ENCODE peak calls at places on chromosomes 11 and 22, in four cellular contexts. M, T, A and J are unnamed samples.

GRCh38 chr11:59545179-59546020 is 34.1 kb downstream of the OR4D9 start:
- DNase-seq in M (peak; percentile 91), A (peak; percentile 91), T (no peak), J (no peak)

GRCh38 chr11:67344264-67344663 is 9.1 kb downstream of the POLD4 start:
- DNase-seq in T (no peak), M (no peak), A (no peak), J (no peak)

GRCh38 chr11:128036556-128037093 is 550.7 kb downstream of the ETS1 start:
- DNase-seq in A (no peak), M (no peak), T (no peak), J (no peak)

GRCh38 chr11:118618115-118618990 is 10.9 kb downstream of the PHLDB1 start:
- DNase-seq in M (no peak), T (no peak), A (no peak), J (no peak)

GRCh38 chr11:106988151-106988806 is 30.0 kb downstream of the GUCY1A2 start:
- DNase-seq in T (no peak), M (no peak), A (no peak), J (no peak)

GRCh38 chr11:46382644-46383403 is 1.4 kb downstream of the MDK start:
- DNase-seq in T (peak; percentile 83), M (no peak), A (peak; percentile 68), J (peak; percentile 72)

GRCh38 chr11:65558002-65558784 is at the start of gene LTBP3:
- DNase-seq in T (peak; percentile 90), A (peak; percentile 88), M (no peak), J (peak; percentile 93)

GRCh38 chr11:1082728-1083620 is 8.3 kb downstream of the MUC2 start:
- DNase-seq in A (no peak), M (no peak), T (no peak), J (no peak)

GRCh38 chr22:16609548-16610261 is 17.1 kb upstream of the CCT8L2 start:
- DNase-seq in M (no peak), A (peak; percentile 35), T (no peak), J (no peak)

GRCh38 chr11:128397362-128397761 is 190.0 kb downstream of the ETS1 start:
- DNase-seq in T (no peak), A (no peak), M (no peak), J (no peak)

GRCh38 chr11:71428861-71429435 is 19.2 kb downstream of the DHCR7 start:
- DNase-seq in M (no peak), A (no peak), T (no peak), J (no peak)

GRCh38 chr22:39525658-39525975 is 5.3 kb downstream of the ATF4 start:
- DNase-seq in T (no peak), A (no peak), M (no peak), J (no peak)
- TF ChIP-seq JUND in T (no peak), A (no peak), M (no peak), J (no peak)

GRCh38 chr11:7544021-7544420 is 30.2 kb downstream of the PPFIBP2 start:
- DNase-seq in M (no peak), A (no peak), T (no peak), J (no peak)
- TF ChIP-seq JUND in M (no peak), A (no peak), T (no peak), J (no peak)

GRCh38 chr11:126114486-126115252 is 52.0 kb upstream of the CDON start:
- DNase-seq in M (no peak), T (peak; percentile 47), A (no peak), J (no peak)

GRCh38 chr11:126113012-126113411 is 50.3 kb upstream of the CDON start:
- DNase-seq in T (no peak), M (no peak), A (no peak), J (no peak)

GRCh38 chr11:126113515-126113957 is 50.9 kb upstream of the CDON start:
- DNase-seq in A (no peak), M (peak; percentile 44), T (peak; percentile 61), J (peak; percentile 50)

GRCh38 chr11:126115253-126115540 is 52.5 kb upstream of the CDON start:
- DNase-seq in T (peak; percentile 84), A (no peak), M (no peak), J (peak; percentile 34)

DNA sequence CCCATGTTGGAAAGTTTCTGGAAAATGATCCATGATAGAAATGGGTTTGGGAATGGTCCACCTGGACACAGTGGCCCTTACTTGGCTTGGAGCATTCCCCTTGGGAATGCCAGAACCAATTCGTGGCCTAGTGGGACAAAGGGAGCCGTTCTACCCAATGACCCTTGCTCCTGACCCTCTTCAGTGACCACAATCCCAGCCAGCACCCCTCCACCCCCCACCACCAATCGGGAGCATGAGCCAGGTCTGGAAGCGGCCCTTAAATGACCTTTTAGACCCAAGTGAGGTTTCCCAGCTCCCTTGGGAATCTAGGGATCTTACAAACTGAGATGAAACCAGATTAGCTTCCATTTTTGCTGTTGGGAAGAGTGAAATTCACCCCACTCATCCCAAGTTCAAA is 51.3 kb upstream of the CDON start:
- DNase-seq in A (no peak), T (no peak), M (no peak), J (no peak)
- TF ChIP-seq JUND in A (no peak), T (no peak), M (no peak), J (no peak)

GRCh38 chr22:45903355-45904149 is 73.4 kb downstream of the WNT7B start:
- DNase-seq in M (no peak), T (no peak), A (no peak), J (no peak)
- TF ChIP-seq JUND in M (no peak), T (no peak), A (no peak), J (no peak)

GRCh38 chr11:3156661-3157311 is 8.3 kb downstream of the OSBPL5 start:
- DNase-seq in M (no peak), A (no peak), T (no peak), J (no peak)
- TF ChIP-seq JUND in M (no peak), A (no peak), T (no peak), J (no peak)

DNA sequence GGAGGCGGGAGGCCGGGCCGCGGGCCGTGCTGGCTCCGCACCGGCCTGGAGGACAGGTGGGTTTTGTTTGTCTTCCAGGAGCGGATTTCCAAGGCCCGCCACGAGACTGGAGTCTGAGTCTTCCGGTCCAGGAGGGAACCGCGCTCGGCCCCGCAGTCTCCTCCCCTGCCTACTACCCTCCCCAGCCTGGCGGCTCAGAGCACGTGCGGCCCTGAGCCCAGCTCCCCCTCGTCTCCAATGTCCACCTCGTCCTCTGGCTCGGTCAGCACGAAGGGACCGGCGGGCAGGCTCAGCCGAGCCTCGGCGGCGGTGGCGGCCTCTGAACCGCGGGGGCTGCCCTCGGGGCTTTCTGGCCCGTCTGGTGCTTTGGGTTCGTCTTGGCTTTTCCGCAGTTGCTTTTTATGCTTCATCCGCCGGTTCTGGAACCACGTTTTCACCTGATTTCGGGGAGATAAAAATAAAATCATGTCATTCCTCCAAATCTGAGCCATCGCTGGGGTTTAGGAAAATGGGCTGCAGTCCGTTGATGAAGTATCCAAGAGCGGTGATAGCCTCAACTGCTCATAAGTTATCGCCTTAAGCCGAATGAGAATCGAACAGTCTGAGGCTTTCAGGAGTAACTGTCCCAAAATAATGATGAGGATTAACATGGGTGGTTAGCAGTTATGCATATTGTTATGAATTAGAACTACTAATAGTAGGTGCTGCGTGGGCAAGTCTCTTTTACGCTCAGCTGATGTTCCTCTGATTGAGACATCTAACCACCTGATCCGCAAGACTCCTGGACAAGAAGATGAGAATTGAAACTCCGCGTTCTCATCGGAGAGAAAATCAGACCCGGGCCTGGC is 4.0 kb downstream of the BSX start:
- DNase-seq in T (peak; percentile 56), A (no peak), M (no peak), J (no peak)
- TF ChIP-seq JUND in T (no peak), A (no peak), M (no peak), J (no peak)

GRCh38 chr11:70244698-70245097 is 25.8 kb upstream of the PPFIA1 start:
- DNase-seq in T (no peak), M (no peak), A (no peak), J (no peak)

GRCh38 chr11:70246196-70246595 is 24.3 kb upstream of the PPFIA1 start:
- DNase-seq in T (no peak), M (no peak), A (no peak), J (no peak)

GRCh38 chr11:70242885-70243284 is 27.6 kb upstream of the PPFIA1 start:
- DNase-seq in T (no peak), M (no peak), A (no peak), J (no peak)

GRCh38 chr11:70241709-70242108 is 28.8 kb upstream of the PPFIA1 start:
- DNase-seq in M (no peak), T (no peak), A (no peak), J (no peak)

DNA sequence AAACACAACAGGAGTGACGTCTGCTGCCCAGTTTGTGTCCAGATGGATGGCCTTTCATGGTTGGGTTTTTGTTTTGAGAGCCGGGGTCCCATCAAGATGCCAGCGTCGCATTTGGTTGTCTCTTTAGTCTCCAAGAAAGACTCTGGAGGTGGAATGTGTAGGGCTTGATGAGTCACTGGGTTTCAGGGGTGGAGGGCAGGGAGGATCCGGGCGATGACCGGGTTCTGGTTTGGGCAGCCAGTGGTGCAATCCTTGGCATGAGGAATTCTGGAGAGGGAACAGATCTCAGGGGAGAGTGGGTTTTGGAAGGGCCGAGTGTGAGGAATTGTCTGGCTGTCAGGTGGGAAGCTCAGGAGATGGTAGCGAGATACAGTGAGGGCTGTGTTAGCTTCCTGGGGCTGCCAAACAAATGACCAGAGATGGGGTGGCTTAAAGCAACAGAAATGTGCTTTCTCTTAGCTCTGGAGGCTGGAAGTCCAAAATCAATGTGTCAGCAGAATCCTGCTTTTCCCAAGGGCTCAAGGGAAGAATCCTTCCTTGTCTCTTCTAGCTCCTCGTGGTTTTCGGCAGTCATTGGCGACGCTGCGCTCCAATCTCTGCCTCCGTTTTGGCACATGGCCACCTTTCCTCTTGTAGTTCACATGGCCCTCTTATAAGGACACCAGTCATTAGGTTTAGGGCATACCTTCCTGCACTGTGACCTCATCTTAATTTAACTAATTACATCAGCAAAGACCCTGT is 26.4 kb upstream of the PPFIA1 start:
- DNase-seq in A (no peak), M (no peak), T (no peak), J (no peak)
- TF ChIP-seq JUND in A (no peak), M (no peak), T (no peak), J (no peak)

DNA sequence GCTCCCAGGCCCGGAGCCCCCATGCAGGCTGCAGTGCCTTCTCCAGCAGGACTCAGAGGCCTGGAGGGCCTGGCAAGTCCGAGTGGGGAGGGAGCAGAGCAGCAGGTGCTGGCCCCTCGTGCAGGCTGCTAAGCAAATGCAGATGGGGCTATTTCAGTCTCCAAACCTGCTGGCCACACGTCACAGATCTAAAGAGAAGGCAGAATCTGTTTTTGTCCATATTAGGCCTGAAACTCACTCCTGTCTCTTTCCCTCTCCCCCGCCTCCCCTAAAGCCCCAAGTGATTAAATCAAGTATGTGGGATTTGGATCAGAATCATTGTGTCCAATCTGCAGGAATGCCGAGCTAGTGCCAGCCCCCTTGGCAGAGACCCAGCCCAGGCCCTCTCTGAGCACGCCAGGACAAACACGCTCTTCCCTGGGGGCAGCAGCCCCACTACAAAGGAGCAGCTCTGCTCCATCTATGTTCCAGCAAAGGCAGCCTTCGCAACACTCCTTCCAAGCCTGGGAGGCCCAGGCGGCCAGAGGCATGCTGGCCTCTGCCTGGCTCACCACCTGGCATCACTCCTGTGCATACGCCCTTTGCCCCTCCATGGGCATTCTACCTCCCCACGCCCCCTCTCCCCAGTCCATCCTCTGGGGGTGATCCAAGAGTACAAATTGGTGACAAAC is 26.5 kb downstream of the RPL27A start:
- DNase-seq in A (no peak), T (peak; percentile 87), M (no peak), J (no peak)
- TF ChIP-seq JUND in A (no peak), T (no peak), M (no peak), J (no peak)